ENCODE peak calls at places on chromosomes 11 and 22, in four cellular contexts. Y, H, C and V are unnamed samples.

GRCh38 chr22:50627914-50628542 is at the start of gene ARSA:
- DNase-seq in Y (peak; percentile 86), C (peak; percentile 84), H (peak; percentile 95), V (peak; percentile 90)

GRCh38 chr11:14190992-14191773 is 167.8 kb downstream of the RRAS2 start:
- DNase-seq in Y (no peak), H (no peak), C (no peak), V (no peak)

GRCh38 chr11:27468209-27468608 is 4.4 kb downstream of the LGR4 start:
- DNase-seq in C (no peak), Y (no peak), H (no peak), V (no peak)

GRCh38 chr11:77799338-77799737 is 21.2 kb downstream of the RSF1 start:
- DNase-seq in Y (no peak), C (no peak), H (no peak), V (no peak)

GRCh38 chr11:19164230-19164855 is 37.4 kb downstream of the CSRP3 start:
- DNase-seq in Y (no peak), C (no peak), H (no peak), V (no peak)

GRCh38 chr22:49968831-49969661 is 8.5 kb downstream of the PIM3 start:
- DNase-seq in C (peak; percentile 4), Y (no peak), H (peak; percentile 82), V (no peak)

GRCh38 chr22:50030315-50031188 is 18.0 kb upstream of the IL17REL start:
- DNase-seq in H (peak; percentile 92), C (peak; percentile 40), Y (peak; percentile 77), V (peak; percentile 86)

GRCh38 chr22:41289681-41290080 is 3.7 kb upstream of the RANGAP1 start:
- DNase-seq in C (no peak), Y (no peak), H (no peak), V (no peak)

GRCh38 chr11:114259551-114259983 is 36.6 kb upstream of the NNMT start:
- DNase-seq in H (no peak), Y (no peak), C (no peak), V (no peak)

GRCh38 chr11:76939219-76939631 is 78.5 kb downstream of the ACER3 start:
- DNase-seq in Y (no peak), C (no peak), H (no peak), V (no peak)

GRCh38 chr11:60332923-60333322 is 5.9 kb downstream of the MS4A6E start:
- DNase-seq in C (no peak), H (no peak), Y (no peak), V (no peak)

GRCh38 chr11:60321051-60321450 is 6.0 kb upstream of the MS4A6E start:
- DNase-seq in Y (no peak), H (no peak), C (no peak), V (no peak)

GRCh38 chr11:60328460-60328859 is 1.4 kb downstream of the MS4A6E start:
- DNase-seq in Y (no peak), H (no peak), C (no peak), V (no peak)

DNA sequence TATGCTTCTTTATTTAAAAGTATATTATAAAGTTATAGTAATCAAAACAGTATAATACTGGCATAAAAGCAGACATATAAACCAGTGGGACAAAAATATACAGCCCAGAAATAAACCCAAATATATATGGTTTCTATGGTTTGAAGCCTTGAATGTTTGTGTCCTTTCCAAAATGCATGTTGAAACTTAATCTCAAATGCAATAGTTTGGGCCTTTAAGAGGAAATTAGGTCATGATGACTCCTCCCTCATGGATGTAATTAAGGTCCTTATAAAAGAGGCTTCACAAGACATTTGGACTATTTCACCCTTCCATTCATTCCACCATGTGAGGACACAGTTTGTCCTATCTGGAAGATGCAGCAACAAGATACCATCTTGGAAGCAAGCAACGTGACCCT is at the start of gene MS4A6E:
- DNase-seq in Y (no peak), C (no peak), H (no peak), V (no peak)
- H3K9me3 ChIP-seq in Y (peaks cover 3% of the 10 kb centered on the region), C (peaks cover 8% of the 10 kb centered on the region), H (no peaks in the 10 kb centered on the region), V (peaks cover 6% of the 10 kb centered on the region)

DNA sequence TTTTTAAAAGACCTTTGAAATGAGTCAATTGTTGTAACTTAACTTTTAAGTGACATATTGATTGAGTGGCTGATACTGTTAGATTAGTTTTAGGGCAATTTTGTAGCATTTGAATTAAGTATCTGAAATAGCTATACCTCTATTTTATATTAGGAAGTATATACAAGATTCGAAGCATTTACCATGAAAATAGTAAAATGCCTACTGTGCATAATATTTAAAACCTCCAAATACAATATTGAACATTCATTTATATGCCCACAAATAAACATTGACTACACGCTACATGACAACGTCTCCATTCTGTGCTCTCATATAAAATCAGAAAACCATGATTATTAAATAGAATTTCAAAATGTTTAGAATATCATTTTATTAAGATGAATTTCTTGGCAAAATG is 14.5 kb downstream of the SOX6 start:
- DNase-seq in H (no peak), C (no peak), Y (no peak), V (no peak)
- TF ChIP-seq CTCF in H (no peak), C (no peak), Y (no peak), V (no peak)

DNA sequence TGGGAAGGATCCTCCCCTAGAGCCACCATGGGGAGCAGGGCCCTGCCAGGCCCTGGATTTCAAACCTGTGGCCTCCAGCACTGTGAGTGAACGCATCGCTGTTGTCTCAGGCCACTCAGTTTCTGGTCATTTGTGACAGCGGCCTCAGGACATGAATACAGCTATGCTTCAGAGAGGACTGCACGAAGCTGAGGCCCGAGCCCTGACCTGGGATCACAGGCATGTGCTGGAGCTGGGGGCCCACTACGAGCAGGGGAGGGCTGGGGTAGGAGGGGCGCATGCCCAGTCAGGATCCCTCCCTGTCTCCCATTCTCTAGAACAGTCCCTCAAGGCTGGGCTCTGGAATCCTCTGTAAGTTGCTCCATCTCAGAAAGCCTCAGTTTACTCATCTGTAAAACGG is 242.1 kb downstream of the CTTN start:
- DNase-seq in C (no peak), Y (no peak), H (no peak), V (no peak)
- H3K9me3 ChIP-seq in C (no peaks in the 10 kb centered on the region), Y (no peaks in the 10 kb centered on the region), H (no peaks in the 10 kb centered on the region), V (no peaks in the 10 kb centered on the region)

GRCh38 chr11:47347134-47347533 is 5.4 kb downstream of the MYBPC3 start:
- DNase-seq in C (no peak), Y (no peak), H (no peak), V (no peak)

GRCh38 chr11:47350315-47350714 is 2.2 kb downstream of the MYBPC3 start:
- DNase-seq in H (no peak), Y (no peak), C (no peak), V (no peak)

GRCh38 chr11:47348131-47348802 is 4.2 kb downstream of the MYBPC3 start:
- DNase-seq in C (no peak), H (peak; percentile 73), Y (no peak), V (no peak)

GRCh38 chr11:47349521-47350095 is 2.9 kb downstream of the MYBPC3 start:
- DNase-seq in Y (no peak), H (no peak), C (no peak), V (no peak)

GRCh38 chr11:47348859-47349258 is 3.6 kb downstream of the MYBPC3 start:
- DNase-seq in Y (no peak), C (peak; percentile 51), H (no peak), V (peak; percentile 54)
- TF ChIP-seq CTCF in Y (no peak), C (peak; percentile 63), H (peak; percentile 18), V (peak; percentile 65)

GRCh38 chr11:109303342-109303741 is 118.6 kb upstream of the C11orf87 start:
- DNase-seq in Y (no peak), C (no peak), H (no peak), V (no peak)
- H3K9me3 ChIP-seq in Y (no peaks in the 10 kb centered on the region), C (no peaks in the 10 kb centered on the region), H (no peaks in the 10 kb centered on the region), V (no peaks in the 10 kb centered on the region)

DNA sequence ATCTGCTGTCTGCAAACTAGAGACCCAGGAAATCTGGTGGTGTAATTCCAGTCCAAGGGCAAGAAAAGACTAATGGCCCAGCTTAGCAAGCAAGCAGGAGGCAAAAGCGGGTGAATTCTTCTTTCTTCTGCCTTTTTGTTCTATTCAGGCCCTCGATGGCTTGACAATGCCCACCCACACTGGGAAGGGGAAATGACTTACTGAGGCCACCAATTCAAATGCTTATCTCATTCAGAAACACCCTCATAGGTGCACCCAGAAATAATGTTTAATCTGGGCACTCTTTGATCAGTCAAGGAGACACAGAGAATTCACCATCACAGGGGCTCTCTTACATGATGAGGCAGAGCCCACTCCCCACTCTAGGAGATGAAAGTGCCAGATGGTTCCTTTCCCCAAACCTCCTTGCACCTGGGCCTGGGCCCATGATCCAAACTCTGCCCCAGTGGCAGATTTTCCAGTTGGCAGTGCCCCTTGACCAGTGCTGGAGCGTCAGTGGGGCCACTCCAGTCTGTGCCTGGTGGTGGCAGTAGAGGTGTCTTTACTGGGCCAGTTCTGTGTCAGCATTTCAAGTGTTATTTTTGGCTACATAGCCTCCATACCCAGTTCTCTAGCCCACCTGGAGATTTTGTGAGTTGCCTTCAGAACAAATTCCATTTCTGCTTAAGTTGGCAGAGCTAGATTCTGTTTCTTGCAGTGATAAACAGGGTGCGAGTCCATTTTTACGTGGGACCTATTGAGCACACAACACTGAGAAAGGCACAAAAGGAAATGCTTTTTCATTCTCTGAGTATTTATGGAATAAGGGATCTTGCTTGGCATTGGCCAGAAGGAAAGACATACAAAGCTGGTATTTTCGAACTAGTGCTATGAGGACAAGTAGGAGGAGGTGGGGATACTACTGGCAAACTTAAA is 7.5 kb downstream of the ELMOD1 start:
- DNase-seq in H (no peak), Y (no peak), C (no peak), V (peak; percentile 6)
- TF ChIP-seq CTCF in H (peak; percentile 34), Y (no peak), C (peak; percentile 44), V (peak; percentile 68)